ENCODE peak calls at places on chromosome 3, in six cellular contexts. U, W, Y, V, J and O are unnamed samples.

GRCh38 chr3:154247806-154248480 is 76.3 kb downstream of the DHX36 start:
- DNase-seq in V (no peak), U (no peak), J (no peak), Y (peak), W (no peak), O (no peak)

GRCh38 chr3:71022552-71023335 is 560.8 kb downstream of the FOXP1 start:
- DNase-seq in U (no peak), J (no peak), Y (peak), V (no peak), W (no peak), O (no peak)

GRCh38 chr3:194686816-194687637 is 1.3 kb downstream of the FAM43A start:
- DNase-seq in V (peak), W (peak), Y (peak), J (peak), U (peak), O (peak)

GRCh38 chr3:87793322-87793877 is 265.4 kb downstream of the CGGBP1 start:
- DNase-seq in Y (no peak), U (no peak), V (no peak), J (no peak), W (no peak), O (no peak)

GRCh38 chr3:9430733-9431132 is 33.3 kb downstream of the SETD5 start:
- DNase-seq in W (no peak), V (no peak), J (no peak), U (no peak), Y (no peak), O (no peak)

GRCh38 chr3:184015381-184016019 is 2.2 kb downstream of the ABCC5 start:
- DNase-seq in J (no peak), U (no peak), V (peak), W (no peak), Y (no peak), O (no peak)

GRCh38 chr3:13879946-13880810 is at the start of gene WNT7A:
- DNase-seq in U (no peak), Y (peak), W (no peak), V (peak), J (peak), O (peak)

GRCh38 chr3:37763338-37763737 is 98.3 kb upstream of the CTDSPL start:
- DNase-seq in J (no peak), V (no peak), Y (no peak), U (no peak), W (no peak), O (no peak)

GRCh38 chr3:149010966-149011365 is 19.6 kb downstream of the GYG1 start:
- DNase-seq in W (no peak), V (no peak), U (no peak), J (no peak), Y (no peak), O (no peak)

GRCh38 chr3:63228677-63229076 is 49.4 kb upstream of the SYNPR start:
- DNase-seq in Y (peak), J (peak), U (no peak), V (no peak), W (peak), O (no peak)